ENCODE peak calls at places on chromosomes 2 and 18, in nine cellular contexts. V is substantia nigra; A is fibroblast of the aortic adventitia; P is GM18507; L is AML-193; N is dorsolateral prefrontal cortex; U is posterior cingulate gyrus; R is AG08396; C is stimulated activated naive CD8-positive, alpha-beta T cell treated with anti-CD3 and anti-CD28 coated beads, Interleukin-15, amount 100 ng/mL, for 72 hours. J is an unnamed sample.

GRCh38 chr18:21672868-21673267 is 31.7 kb downstream of the ABHD3 start:
- DNase-seq in V (no peak), R (peak; percentile 32), U (no peak), C (no peak), A (peak; percentile 56), N (no peak), P (no peak), L (no peak), J (no peak)

GRCh38 chr18:10046178-10046807 is 132.5 kb downstream of the VAPA start:
- DNase-seq in C (no peak), R (no peak), V (no peak), A (no peak), N (no peak), U (no peak), L (no peak), P (no peak), J (no peak)

GRCh38 chr2:181054843-181055242 is 74.4 kb downstream of the UBE2E3 start:
- DNase-seq in L (no peak), V (no peak), A (peak; percentile 34), R (no peak), N (no peak), C (no peak), P (no peak), U (no peak), J (no peak)

GRCh38 chr18:43563780-43564179 is 286.5 kb upstream of the SYT4 start:
- DNase-seq in C (no peak), A (peak; percentile 39), L (peak; percentile 42), N (no peak), U (peak; percentile 80), P (no peak), R (peak; percentile 18), V (no peak), J (no peak)

GRCh38 chr18:944440-944839 is 39.8 kb downstream of the ADCYAP1 start:
- DNase-seq in L (no peak), V (no peak), R (no peak), U (no peak), N (no peak), P (no peak), A (peak; percentile 78), C (no peak), J (no peak)

GRCh38 chr2:189609423-189609816 is 28.8 kb upstream of the SLC40A1 start:
- DNase-seq in V (no peak), R (no peak), P (no peak), U (no peak), C (no peak), N (no peak), L (no peak), A (peak; percentile 57), J (no peak)

GRCh38 chr2:230219419-230220331 is at the start of gene SP110:
- DNase-seq in U (peak; percentile 93), P (no peak), V (peak; percentile 35), N (no peak), L (peak; percentile 84), C (peak; percentile 81), R (peak; percentile 86), A (peak; percentile 85), J (peak; percentile 46)

GRCh38 chr2:180478883-180479282 is 471.8 kb upstream of the CWC22 start:
- DNase-seq in N (no peak), U (no peak), A (no peak), V (no peak), C (no peak), L (no peak), R (no peak), P (no peak), J (no peak)

GRCh38 chr2:121558329-121558728 is 27.6 kb downstream of the RNU4ATAC start:
- DNase-seq in N (no peak), L (no peak), C (no peak), P (no peak), U (no peak), A (no peak), V (no peak), R (no peak), J (no peak)

GRCh38 chr2:63654959-63655358 is 66.2 kb downstream of the MDH1 start:
- DNase-seq in N (no peak), U (no peak), V (no peak), P (no peak), L (no peak), A (peak; percentile 54), R (no peak), C (peak; percentile 54), J (no peak)

GRCh38 chr2:107545851-107546250 is 280.8 kb upstream of the RGPD4 start:
- DNase-seq in U (no peak), R (no peak), L (no peak), C (no peak), A (no peak), P (no peak), N (no peak), V (no peak), J (no peak)

GRCh38 chr2:153388246-153388645 is 90.3 kb downstream of the RPRM start:
- DNase-seq in V (no peak), U (no peak), L (no peak), A (no peak), R (no peak), C (no peak), P (no peak), N (no peak), J (no peak)

GRCh38 chr2:239302808-239303557 is 97.8 kb downstream of the HDAC4 start:
- DNase-seq in R (no peak), P (no peak), L (no peak), V (no peak), A (no peak), N (peak; percentile 47), U (peak; percentile 81), C (no peak), J (no peak)

GRCh38 chr2:215137741-215138340 is 585 bp downstream of the ABCA12 start:
- DNase-seq in P (no peak), N (no peak), U (no peak), L (no peak), A (peak; percentile 80), V (no peak), R (peak; percentile 29), C (no peak), J (no peak)

GRCh38 chr2:229875549-229875948 is 46.3 kb downstream of the TRIP12 start:
- DNase-seq in N (no peak), C (no peak), R (no peak), P (no peak), V (no peak), A (no peak), U (no peak), L (no peak), J (no peak)

GRCh38 chr2:170828533-170828916 is 11.8 kb downstream of the GAD1 start:
- DNase-seq in R (no peak), L (no peak), C (no peak), N (no peak), V (no peak), U (no peak), A (no peak), P (no peak), J (no peak)

GRCh38 chr2:108906403-108907077 is 82.5 kb downstream of the EDAR start:
- DNase-seq in U (peak; percentile 71), R (no peak), N (no peak), V (no peak), P (no peak), L (no peak), C (no peak), A (no peak), J (no peak)

GRCh38 chr2:151733781-151734672 is at the start of gene NEB:
- DNase-seq in L (no peak), N (no peak), A (no peak), P (no peak), C (no peak), V (no peak), R (no peak), U (no peak), J (no peak)

GRCh38 chr2:25215948-25216679 is 47.7 kb upstream of the POMC start:
- DNase-seq in P (peak; percentile 70), A (peak; percentile 51), V (no peak), N (no peak), C (peak; percentile 91), L (no peak), R (peak; percentile 46), U (peak; percentile 93), J (peak; percentile 25)

GRCh38 chr2:208245746-208246145 is 9.1 kb downstream of the IDH1 start:
- DNase-seq in A (no peak), R (no peak), V (no peak), U (no peak), P (no peak), L (no peak), N (no peak), C (no peak), J (no peak)

GRCh38 chr2:227163998-227164744 is at the start of the genes COL4A3 and COL4A4:
- DNase-seq in N (no peak), C (no peak), L (no peak), V (no peak), U (peak; percentile 79), A (peak; percentile 18), P (no peak), R (peak; percentile 33), J (no peak)

GRCh38 chr2:26477126-26477910 is 606 bp downstream of the OTOF start:
- DNase-seq in L (no peak), U (peak; percentile 55), A (no peak), R (no peak), N (no peak), P (no peak), C (no peak), V (no peak), J (no peak)

GRCh38 chr2:65377556-65378307 is 54.7 kb downstream of the SPRED2 start:
- DNase-seq in R (peak; percentile 45), N (no peak), A (peak; percentile 69), U (peak; percentile 80), V (no peak), L (peak; percentile 94), C (peak; percentile 27), P (no peak), J (no peak)

GRCh38 chr2:124323321-124323720 is 298.2 kb downstream of the CNTNAP5 start:
- DNase-seq in A (peak; percentile 1), U (peak; percentile 57), V (no peak), N (no peak), L (no peak), C (no peak), P (no peak), R (no peak), J (no peak)

GRCh38 chr2:43258547-43259156 is 32.2 kb upstream of the ZFP36L2 start:
- DNase-seq in L (no peak), U (no peak), R (no peak), V (no peak), N (no peak), P (no peak), C (no peak), A (no peak), J (no peak)

J was measured in hippocampal formation.